ENCODE peak calls at places on chromosome 2, in seven cellular contexts. K is endothelial cell of umbilical vein, Q is heart left ventricle, V is astrocyte of the cerebellum, Y is AG04450, T is astrocyte, Z is ascending aorta. N is an unnamed sample.

GRCh38 chr2:18546586-18546985 is 13.9 kb downstream of the RDH14 start:
- DNase-seq in Y (no peak), V (no peak), K (no peak), Q (no peak), T (no peak), Z (no peak), N (no peak)

GRCh38 chr2:231483398-231484329 is 19.4 kb upstream of the NCL start:
- DNase-seq in Y (no peak), V (no peak), K (peak), T (no peak), Q (peak), Z (no peak), N (no peak)

GRCh38 chr2:69375494-69376353 is 11.3 kb downstream of the GFPT1 start:
- DNase-seq in V (no peak), T (no peak), Z (no peak), Q (no peak), Y (no peak), K (peak), N (peak)

GRCh38 chr2:74817333-74817732 is 16.6 kb upstream of the HK2 start:
- DNase-seq in Q (no peak), V (no peak), Z (no peak), Y (no peak), K (no peak), T (no peak), N (no peak)

GRCh38 chr2:43251171-43251731 is 24.8 kb upstream of the ZFP36L2 start:
- DNase-seq in V (peak), Q (no peak), Y (peak), Z (no peak), T (peak), K (peak), N (peak)

GRCh38 chr2:98795903-98796676 is 65.2 kb upstream of the MGAT4A start:
- DNase-seq in V (no peak), Z (no peak), Q (no peak), Y (no peak), T (no peak), K (peak), N (no peak)

GRCh38 chr2:231961349-231962166 is at the start of gene DIS3L2:
- DNase-seq in K (peak), V (peak), Y (peak), Z (peak), T (peak), Q (peak), N (no peak)

GRCh38 chr2:210913461-210913860 is 357.1 kb downstream of the CPS1 start:
- DNase-seq in K (no peak), T (peak), Q (no peak), Z (no peak), Y (no peak), V (peak), N (peak)

GRCh38 chr2:96927420-96928171 is 57.7 kb upstream of the SEMA4C start:
- DNase-seq in Z (no peak), T (peak), Q (peak), Y (no peak), K (no peak), V (no peak), N (no peak)

GRCh38 chr2:59919579-59919978 is 633.9 kb downstream of the BCL11A start:
- DNase-seq in V (no peak), Q (no peak), Z (no peak), K (no peak), T (no peak), Y (no peak), N (no peak)

GRCh38 chr2:8219631-8220393 is 462.0 kb upstream of the ID2 start:
- DNase-seq in Q (peak), K (no peak), Y (no peak), T (no peak), V (no peak), Z (peak), N (no peak)

GRCh38 chr2:126778561-126779285 is 120.0 kb upstream of the TEX51 start:
- DNase-seq in K (no peak), Q (no peak), T (no peak), Z (no peak), Y (no peak), V (no peak), N (no peak)

GRCh38 chr2:45002661-45003210 is 6.5 kb downstream of the SIX2 start:
- DNase-seq in K (no peak), V (no peak), Z (no peak), Y (no peak), Q (no peak), T (no peak), N (no peak)

GRCh38 chr2:45001629-45002385 is 7.4 kb downstream of the SIX2 start:
- DNase-seq in Q (no peak), T (no peak), K (no peak), V (no peak), Z (no peak), Y (no peak), N (no peak)

GRCh38 chr2:45004569-45005181 is 4.6 kb downstream of the SIX2 start:
- DNase-seq in K (no peak), T (no peak), V (no peak), Y (no peak), Z (no peak), Q (no peak), N (no peak)

GRCh38 chr2:45005261-45006002 is 3.8 kb downstream of the SIX2 start:
- DNase-seq in Y (no peak), K (no peak), Q (no peak), Z (no peak), V (no peak), T (no peak), N (no peak)

GRCh38 chr2:45003586-45004568 is 5.4 kb downstream of the SIX2 start:
- DNase-seq in Y (no peak), Q (no peak), T (no peak), Z (no peak), V (no peak), K (no peak), N (no peak)
- H3K4me3 ChIP-seq in Y (no peak), Q (no peak), T (no peak), Z (no peak), V (peak), K (no peak), N (no peak)

GRCh38 chr2:65277118-65277517 is 49.5 kb downstream of the ACTR2 start:
- DNase-seq in T (no peak), V (no peak), Z (no peak), K (no peak), Q (no peak), Y (no peak), N (no peak)

GRCh38 chr2:65278450-65279030 is 50.9 kb downstream of the ACTR2 start:
- DNase-seq in Y (no peak), Q (peak), K (no peak), V (no peak), T (peak), Z (no peak), N (peak)

GRCh38 chr2:65277791-65278449 is 50.3 kb downstream of the ACTR2 start:
- DNase-seq in V (no peak), Y (no peak), K (no peak), Z (no peak), Q (no peak), T (peak), N (no peak)

GRCh38 chr2:65281626-65282351 is 54.2 kb downstream of the ACTR2 start:
- DNase-seq in Z (no peak), K (no peak), Q (peak), V (no peak), Y (no peak), T (no peak), N (no peak)

DNA sequence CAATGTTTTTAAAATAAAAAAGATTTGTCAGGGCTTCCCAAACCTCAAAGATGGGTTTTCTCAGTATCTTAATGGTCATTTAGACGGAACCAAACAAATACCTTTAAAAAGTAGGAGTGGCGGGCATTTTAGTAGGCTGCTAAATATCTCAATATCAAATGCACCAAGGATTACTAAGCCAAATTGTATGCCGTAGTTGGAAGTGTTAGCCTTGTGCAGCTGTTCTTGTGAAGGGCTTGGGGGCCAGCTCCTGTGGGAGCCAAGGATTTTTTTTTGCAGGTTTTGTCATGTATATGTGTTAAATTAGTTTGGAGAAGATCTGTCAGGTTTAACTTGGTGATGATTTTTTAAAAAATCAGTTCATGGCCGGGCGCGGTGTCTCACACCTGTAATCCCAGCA is 52.1 kb downstream of the ACTR2 start:
- DNase-seq in K (no peak), Q (no peak), T (no peak), Z (no peak), V (no peak), Y (no peak), N (no peak)
- TF ChIP-seq CTCF in K (no peak), Q (no peak), T (no peak), Z (no peak), V (no peak), Y (no peak), N (no peak)

GRCh38 chr2:146949400-146949799 is 895.4 kb upstream of the ACVR2A start:
- DNase-seq in Y (no peak), K (no peak), Q (no peak), V (no peak), T (no peak), Z (no peak), N (no peak)
- H3K4me3 ChIP-seq in Y (no peak), K (no peak), Q (no peak), V (no peak), T (no peak), Z (no peak), N (no peak)

GRCh38 chr2:179936654-179937053 is 70.4 kb downstream of the CWC22 start:
- DNase-seq in Z (no peak), Q (no peak), T (no peak), Y (no peak), K (peak), V (no peak), N (no peak)
- TF ChIP-seq CTCF in Z (no peak), Q (no peak), T (peak), Y (peak), K (peak), V (peak), N (peak)

DNA sequence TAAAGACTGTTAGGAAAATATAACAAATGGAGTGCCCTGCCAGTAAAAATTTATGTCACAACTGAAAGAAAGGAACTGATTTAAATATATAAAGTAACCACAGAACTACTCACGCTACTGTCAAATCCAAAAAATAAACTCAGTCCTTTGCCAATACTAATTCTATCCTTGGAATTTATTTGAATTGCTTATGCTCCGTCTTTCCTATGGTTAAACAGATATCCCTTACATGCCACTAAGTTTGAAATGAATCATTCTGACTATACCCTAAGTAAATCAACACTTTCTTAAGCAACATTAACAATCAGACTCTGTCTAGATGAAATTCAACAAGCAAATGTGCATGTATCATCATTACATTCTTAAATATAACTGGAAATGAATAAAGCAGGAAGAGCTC is 9.8 kb downstream of the HNRNPLL start:
- DNase-seq in Q (no peak), V (no peak), Y (no peak), T (peak), Z (no peak), K (no peak), N (no peak)
- H3K4me3 ChIP-seq in Q (no peak), V (no peak), Y (no peak), T (no peak), Z (no peak), K (no peak), N (no peak)

DNA sequence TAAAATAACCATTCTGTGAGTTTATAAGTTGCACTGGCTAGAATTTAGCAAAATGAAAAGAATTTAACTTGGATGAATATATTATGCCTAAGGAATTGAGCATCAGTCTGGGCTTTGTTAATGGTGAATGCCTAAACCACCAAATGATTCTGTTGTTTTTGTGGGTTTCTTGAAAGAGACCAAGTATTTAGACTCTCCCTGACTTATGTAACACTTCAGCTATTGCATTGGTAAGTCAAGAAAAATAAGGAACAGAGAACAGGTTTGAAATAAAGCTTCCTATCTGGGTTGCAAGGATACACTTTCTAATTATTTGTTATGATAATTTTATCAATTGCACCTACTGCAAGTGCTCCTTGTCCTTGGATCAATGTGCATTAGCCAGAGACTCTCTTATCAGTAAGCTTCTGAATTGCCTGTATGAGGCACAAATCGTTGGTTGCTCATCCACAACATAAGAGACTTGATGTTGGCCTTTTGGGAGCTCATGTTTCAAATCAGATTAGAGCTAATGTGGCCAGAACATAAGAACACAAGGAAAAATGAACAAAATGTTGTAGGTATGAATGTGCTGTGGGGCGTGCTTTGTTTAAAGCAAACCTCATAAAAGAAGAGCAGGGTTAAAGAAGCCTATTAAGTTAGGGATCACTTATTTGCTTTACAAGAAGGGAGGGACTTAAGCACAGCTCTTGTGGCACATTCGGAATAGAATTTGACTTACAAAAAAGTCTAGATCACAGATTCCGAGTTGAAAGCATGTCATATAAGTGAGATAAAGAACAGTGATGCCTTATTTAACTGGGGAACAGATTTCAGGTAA is 37.2 kb downstream of the PRKCE start:
- DNase-seq in V (peak), Z (no peak), T (peak), Y (no peak), Q (no peak), K (no peak), N (no peak)
- TF ChIP-seq CTCF in V (no peak), Z (no peak), T (no peak), Y (no peak), Q (no peak), K (no peak), N (no peak)

GRCh38 chr2:55277310-55277709 is 8.3 kb upstream of the MTIF2 start:
- DNase-seq in K (no peak), T (no peak), Q (no peak), Z (no peak), V (no peak), Y (no peak), N (no peak)

GRCh38 chr2:55283083-55283482 is 14.1 kb upstream of the MTIF2 start:
- DNase-seq in T (no peak), Q (no peak), V (no peak), Z (no peak), K (no peak), Y (no peak), N (no peak)

GRCh38 chr2:55282110-55282917 is 13.3 kb upstream of the MTIF2 start:
- DNase-seq in Q (peak), Z (peak), V (peak), Y (peak), T (peak), K (peak), N (peak)
- H3K4me3 ChIP-seq in Q (peak), Z (peak), V (peak), Y (peak), T (peak), K (peak), N (peak)

GRCh38 chr2:237192881-237193280 is 107.2 kb downstream of the COPS8 start:
- DNase-seq in Z (no peak), Q (no peak), V (no peak), T (no peak), K (no peak), Y (no peak), N (no peak)
- TF ChIP-seq CTCF in Z (no peak), Q (no peak), V (no peak), T (no peak), K (no peak), Y (no peak), N (no peak)